ENCODE peak calls at places on chromosomes 4 and X, in ten cellular contexts. One of them, this sample, is unnamed.

GRCh38 chrX:15404712-15405111 is 20.5 kb upstream of the VEGFD start:
- DNase-seq in foreskin fibroblast: peak; percentile 65
- DNase-seq in AG04450: no peak
- DNase-seq in adipocyte: peak; percentile 32
- DNase-seq in psoas muscle: peak; percentile 39
- DNase-seq in neuronal stem cell: no peak
- DNase-seq in right cardiac atrium: no peak
- DNase-seq in cardiac muscle cell: no peak
- DNase-seq in cardiac fibroblast: peak; percentile 73
- DNase-seq in kidney: no peak
- DNase-seq in this sample: peak; percentile 59

GRCh38 chrX:154516655-154517100 is 646 bp upstream of the FAM3A start:
- DNase-seq in foreskin fibroblast: peak; percentile 38
- DNase-seq in AG04450: no peak
- DNase-seq in adipocyte: peak; percentile 66
- DNase-seq in psoas muscle: no peak
- DNase-seq in neuronal stem cell: no peak
- DNase-seq in right cardiac atrium: peak; percentile 66
- DNase-seq in cardiac muscle cell: peak; percentile 79
- DNase-seq in cardiac fibroblast: peak; percentile 92
- DNase-seq in kidney: no peak
- DNase-seq in this sample: peak; percentile 89

GRCh38 chrX:53125506-53125905 is 31.6 kb downstream of the KANTR start:
- DNase-seq in foreskin fibroblast: no peak
- DNase-seq in AG04450: no peak
- DNase-seq in adipocyte: peak; percentile 30
- DNase-seq in psoas muscle: no peak
- DNase-seq in neuronal stem cell: no peak
- DNase-seq in right cardiac atrium: no peak
- DNase-seq in cardiac muscle cell: no peak
- DNase-seq in cardiac fibroblast: no peak
- DNase-seq in kidney: no peak
- DNase-seq in this sample: no peak

GRCh38 chrX:108332281-108332680 is 105.9 kb downstream of the COL4A6 start:
- DNase-seq in foreskin fibroblast: no peak
- DNase-seq in AG04450: no peak
- DNase-seq in adipocyte: no peak
- DNase-seq in psoas muscle: no peak
- DNase-seq in neuronal stem cell: no peak
- DNase-seq in right cardiac atrium: no peak
- DNase-seq in cardiac muscle cell: no peak
- DNase-seq in cardiac fibroblast: no peak
- DNase-seq in kidney: no peak
- DNase-seq in this sample: no peak

GRCh38 chr4:4666693-4667642 is 125.1 kb upstream of the STX18 start:
- DNase-seq in foreskin fibroblast: no peak
- DNase-seq in AG04450: no peak
- DNase-seq in adipocyte: peak; percentile 18
- DNase-seq in psoas muscle: no peak
- DNase-seq in neuronal stem cell: no peak
- DNase-seq in right cardiac atrium: peak; percentile 54
- DNase-seq in cardiac muscle cell: peak; percentile 55
- DNase-seq in cardiac fibroblast: peak; percentile 66
- DNase-seq in kidney: no peak
- DNase-seq in this sample: peak; percentile 37

GRCh38 chrX:71540801-71541545 is 8.1 kb downstream of the OGT start:
- DNase-seq in foreskin fibroblast: no peak
- DNase-seq in AG04450: no peak
- DNase-seq in adipocyte: no peak
- DNase-seq in psoas muscle: no peak
- DNase-seq in neuronal stem cell: no peak
- DNase-seq in right cardiac atrium: no peak
- DNase-seq in cardiac muscle cell: no peak
- DNase-seq in cardiac fibroblast: no peak
- DNase-seq in kidney: no peak
- DNase-seq in this sample: no peak

GRCh38 chrX:81377329-81377728 is 175.4 kb downstream of the SH3BGRL start:
- DNase-seq in foreskin fibroblast: peak; percentile 1
- DNase-seq in AG04450: peak; percentile 1
- DNase-seq in adipocyte: peak; percentile 66
- DNase-seq in psoas muscle: no peak
- DNase-seq in neuronal stem cell: peak; percentile 8
- DNase-seq in right cardiac atrium: no peak
- DNase-seq in cardiac muscle cell: peak; percentile 17
- DNase-seq in cardiac fibroblast: peak; percentile 47
- DNase-seq in kidney: no peak
- DNase-seq in this sample: peak; percentile 53

GRCh38 chr4:38706301-38706700 is 42.3 kb downstream of the KLF3 start:
- DNase-seq in foreskin fibroblast: no peak
- DNase-seq in AG04450: no peak
- DNase-seq in adipocyte: no peak
- DNase-seq in psoas muscle: no peak
- DNase-seq in neuronal stem cell: no peak
- DNase-seq in right cardiac atrium: no peak
- DNase-seq in cardiac muscle cell: no peak
- DNase-seq in cardiac fibroblast: no peak
- DNase-seq in kidney: no peak
- DNase-seq in this sample: no peak

GRCh38 chr4:94758141-94758699 is 465 bp downstream of the BMPR1B start:
- DNase-seq in foreskin fibroblast: peak; percentile 23
- DNase-seq in AG04450: no peak
- DNase-seq in adipocyte: peak; percentile 72
- DNase-seq in psoas muscle: peak; percentile 37
- DNase-seq in neuronal stem cell: peak; percentile 42
- DNase-seq in right cardiac atrium: peak; percentile 73
- DNase-seq in cardiac muscle cell: no peak
- DNase-seq in cardiac fibroblast: peak; percentile 47
- DNase-seq in kidney: peak; percentile 91
- DNase-seq in this sample: no peak

GRCh38 chrX:80432863-80433262 is 12.6 kb downstream of the TENT5D start:
- DNase-seq in foreskin fibroblast: no peak
- DNase-seq in AG04450: no peak
- DNase-seq in adipocyte: no peak
- DNase-seq in psoas muscle: no peak
- DNase-seq in neuronal stem cell: no peak
- DNase-seq in right cardiac atrium: peak; percentile 47
- DNase-seq in cardiac muscle cell: no peak
- DNase-seq in cardiac fibroblast: peak; percentile 44
- DNase-seq in kidney: no peak
- DNase-seq in this sample: peak; percentile 11

GRCh38 chr4:138494931-138495330 is 252.8 kb upstream of the SLC7A11 start:
- DNase-seq in foreskin fibroblast: no peak
- DNase-seq in AG04450: no peak
- DNase-seq in adipocyte: peak; percentile 72
- DNase-seq in psoas muscle: no peak
- DNase-seq in neuronal stem cell: no peak
- DNase-seq in right cardiac atrium: no peak
- DNase-seq in cardiac muscle cell: peak; percentile 16
- DNase-seq in cardiac fibroblast: peak; percentile 49
- DNase-seq in kidney: no peak
- DNase-seq in this sample: peak; percentile 67

GRCh38 chr4:35102111-35102510 is 1142.2 kb downstream of the ARAP2 start:
- DNase-seq in foreskin fibroblast: no peak
- DNase-seq in AG04450: no peak
- DNase-seq in adipocyte: no peak
- DNase-seq in psoas muscle: no peak
- DNase-seq in neuronal stem cell: peak; percentile 46
- DNase-seq in right cardiac atrium: no peak
- DNase-seq in cardiac muscle cell: no peak
- DNase-seq in cardiac fibroblast: no peak
- DNase-seq in kidney: no peak
- DNase-seq in this sample: no peak

GRCh38 chr4:101987623-101988243 is 197.2 kb downstream of the BANK1 start:
- DNase-seq in foreskin fibroblast: no peak
- DNase-seq in AG04450: no peak
- DNase-seq in adipocyte: peak; percentile 42
- DNase-seq in psoas muscle: no peak
- DNase-seq in neuronal stem cell: no peak
- DNase-seq in right cardiac atrium: no peak
- DNase-seq in cardiac muscle cell: peak; percentile 48
- DNase-seq in cardiac fibroblast: no peak
- DNase-seq in kidney: no peak
- DNase-seq in this sample: no peak

GRCh38 chr4:1549638-1550035 is 134.5 kb downstream of the FAM53A start:
- DNase-seq in foreskin fibroblast: no peak
- DNase-seq in AG04450: no peak
- DNase-seq in adipocyte: no peak
- DNase-seq in psoas muscle: peak; percentile 5
- DNase-seq in neuronal stem cell: no peak
- DNase-seq in right cardiac atrium: peak; percentile 37
- DNase-seq in cardiac muscle cell: no peak
- DNase-seq in cardiac fibroblast: no peak
- DNase-seq in kidney: peak; percentile 64
- DNase-seq in this sample: no peak

GRCh38 chr4:1551211-1551610 is 132.9 kb downstream of the FAM53A start:
- DNase-seq in foreskin fibroblast: no peak
- DNase-seq in AG04450: no peak
- DNase-seq in adipocyte: no peak
- DNase-seq in psoas muscle: peak; percentile 11
- DNase-seq in neuronal stem cell: no peak
- DNase-seq in right cardiac atrium: peak; percentile 30
- DNase-seq in cardiac muscle cell: no peak
- DNase-seq in cardiac fibroblast: no peak
- DNase-seq in kidney: peak; percentile 68
- DNase-seq in this sample: no peak

GRCh38 chr4:1550122-1551070 is 133.7 kb downstream of the FAM53A start:
- DNase-seq in foreskin fibroblast: no peak
- DNase-seq in AG04450: no peak
- DNase-seq in adipocyte: no peak
- DNase-seq in psoas muscle: peak; percentile 8
- DNase-seq in neuronal stem cell: no peak
- DNase-seq in right cardiac atrium: peak; percentile 46
- DNase-seq in cardiac muscle cell: no peak
- DNase-seq in cardiac fibroblast: no peak
- DNase-seq in kidney: peak; percentile 59
- DNase-seq in this sample: no peak

GRCh38 chr4:1547131-1547862 is 136.8 kb downstream of the FAM53A start:
- DNase-seq in foreskin fibroblast: no peak
- DNase-seq in AG04450: no peak
- DNase-seq in adipocyte: no peak
- DNase-seq in psoas muscle: peak; percentile 11
- DNase-seq in neuronal stem cell: no peak
- DNase-seq in right cardiac atrium: peak; percentile 41
- DNase-seq in cardiac muscle cell: peak; percentile 54
- DNase-seq in cardiac fibroblast: peak; percentile 10
- DNase-seq in kidney: peak; percentile 54
- DNase-seq in this sample: no peak

GRCh38 chr4:1547863-1548637 is 136.1 kb downstream of the FAM53A start:
- DNase-seq in foreskin fibroblast: no peak
- DNase-seq in AG04450: no peak
- DNase-seq in adipocyte: no peak
- DNase-seq in psoas muscle: peak; percentile 58
- DNase-seq in neuronal stem cell: no peak
- DNase-seq in right cardiac atrium: peak; percentile 90
- DNase-seq in cardiac muscle cell: no peak
- DNase-seq in cardiac fibroblast: peak; percentile 60
- DNase-seq in kidney: peak; percentile 85
- DNase-seq in this sample: peak; percentile 54
- H3K4me3 ChIP-seq in foreskin fibroblast: no peak overlapping the region
- H3K4me3 ChIP-seq in AG04450: no peak overlapping the region
- H3K4me3 ChIP-seq in adipocyte: peak overlapping the region; percentile 37
- H3K4me3 ChIP-seq in psoas muscle: peak overlapping the region; percentile 57
- H3K4me3 ChIP-seq in neuronal stem cell: no peak overlapping the region
- H3K4me3 ChIP-seq in right cardiac atrium: peak overlapping the region; percentile 2
- H3K4me3 ChIP-seq in cardiac muscle cell: no peak overlapping the region
- H3K4me3 ChIP-seq in cardiac fibroblast: no peak overlapping the region
- H3K4me3 ChIP-seq in kidney: peak overlapping the region; percentile 28
- H3K4me3 ChIP-seq in this sample: no peak overlapping the region

GRCh38 chr4:145486603-145487002 is 5.0 kb downstream of the SMAD1 start:
- DNase-seq in foreskin fibroblast: no peak
- DNase-seq in AG04450: no peak
- DNase-seq in adipocyte: no peak
- DNase-seq in psoas muscle: no peak
- DNase-seq in neuronal stem cell: no peak
- DNase-seq in right cardiac atrium: no peak
- DNase-seq in cardiac muscle cell: no peak
- DNase-seq in cardiac fibroblast: no peak
- DNase-seq in kidney: no peak
- DNase-seq in this sample: no peak

GRCh38 chr4:145482209-145483021 is 762 bp downstream of the SMAD1 start:
- DNase-seq in foreskin fibroblast: peak; percentile 63
- DNase-seq in AG04450: peak; percentile 75
- DNase-seq in adipocyte: peak; percentile 90
- DNase-seq in psoas muscle: peak; percentile 55
- DNase-seq in neuronal stem cell: peak; percentile 46
- DNase-seq in right cardiac atrium: peak; percentile 75
- DNase-seq in cardiac muscle cell: peak; percentile 77
- DNase-seq in cardiac fibroblast: peak; percentile 69
- DNase-seq in kidney: peak; percentile 81
- DNase-seq in this sample: peak; percentile 80

GRCh38 chr4:145481942-145482208 is 222 bp downstream of the SMAD1 start:
- DNase-seq in foreskin fibroblast: no peak
- DNase-seq in AG04450: no peak
- DNase-seq in adipocyte: no peak
- DNase-seq in psoas muscle: no peak
- DNase-seq in neuronal stem cell: no peak
- DNase-seq in right cardiac atrium: no peak
- DNase-seq in cardiac muscle cell: no peak
- DNase-seq in cardiac fibroblast: no peak
- DNase-seq in kidney: no peak
- DNase-seq in this sample: no peak

GRCh38 chr4:145485120-145485519 is 3.5 kb downstream of the SMAD1 start:
- DNase-seq in foreskin fibroblast: no peak
- DNase-seq in AG04450: no peak
- DNase-seq in adipocyte: no peak
- DNase-seq in psoas muscle: no peak
- DNase-seq in neuronal stem cell: no peak
- DNase-seq in right cardiac atrium: no peak
- DNase-seq in cardiac muscle cell: no peak
- DNase-seq in cardiac fibroblast: no peak
- DNase-seq in kidney: no peak
- DNase-seq in this sample: no peak

GRCh38 chr4:145484240-145484846 is 2.7 kb downstream of the SMAD1 start:
- DNase-seq in foreskin fibroblast: no peak
- DNase-seq in AG04450: no peak
- DNase-seq in adipocyte: no peak
- DNase-seq in psoas muscle: no peak
- DNase-seq in neuronal stem cell: no peak
- DNase-seq in right cardiac atrium: no peak
- DNase-seq in cardiac muscle cell: no peak
- DNase-seq in cardiac fibroblast: no peak
- DNase-seq in kidney: no peak
- DNase-seq in this sample: no peak
- H3K4me3 ChIP-seq in foreskin fibroblast: no peak overlapping the region
- H3K4me3 ChIP-seq in AG04450: peak overlapping the region; percentile 34
- H3K4me3 ChIP-seq in adipocyte: no peak overlapping the region
- H3K4me3 ChIP-seq in psoas muscle: peak overlapping the region; percentile 98
- H3K4me3 ChIP-seq in neuronal stem cell: no peak overlapping the region
- H3K4me3 ChIP-seq in right cardiac atrium: no peak overlapping the region
- H3K4me3 ChIP-seq in cardiac muscle cell: no peak overlapping the region
- H3K4me3 ChIP-seq in cardiac fibroblast: no peak overlapping the region
- H3K4me3 ChIP-seq in kidney: peak overlapping the region; percentile 6
- H3K4me3 ChIP-seq in this sample: peak overlapping the region; percentile 75

GRCh38 chrX:39613508-39613921 is 484.2 kb downstream of the BCOR start:
- DNase-seq in foreskin fibroblast: no peak
- DNase-seq in AG04450: no peak
- DNase-seq in adipocyte: peak; percentile 3
- DNase-seq in psoas muscle: peak; percentile 27
- DNase-seq in neuronal stem cell: peak; percentile 21
- DNase-seq in right cardiac atrium: peak; percentile 68
- DNase-seq in cardiac muscle cell: peak; percentile 22
- DNase-seq in cardiac fibroblast: peak; percentile 21
- DNase-seq in kidney: peak; percentile 87
- DNase-seq in this sample: peak; percentile 10
- H3K4me3 ChIP-seq in foreskin fibroblast: no peak overlapping the region
- H3K4me3 ChIP-seq in AG04450: no peak overlapping the region
- H3K4me3 ChIP-seq in adipocyte: no peak overlapping the region
- H3K4me3 ChIP-seq in psoas muscle: peak overlapping the region; percentile 54
- H3K4me3 ChIP-seq in neuronal stem cell: no peak overlapping the region
- H3K4me3 ChIP-seq in right cardiac atrium: peak overlapping the region; percentile 42
- H3K4me3 ChIP-seq in cardiac muscle cell: peak overlapping the region; percentile 35
- H3K4me3 ChIP-seq in cardiac fibroblast: no peak overlapping the region
- H3K4me3 ChIP-seq in kidney: no peak overlapping the region
- H3K4me3 ChIP-seq in this sample: no peak overlapping the region

GRCh38 chr4:156945532-156945931 is 26.1 kb downstream of the PDGFC start:
- DNase-seq in foreskin fibroblast: no peak
- DNase-seq in AG04450: no peak
- DNase-seq in adipocyte: peak; percentile 42
- DNase-seq in psoas muscle: no peak
- DNase-seq in neuronal stem cell: no peak
- DNase-seq in right cardiac atrium: no peak
- DNase-seq in cardiac muscle cell: no peak
- DNase-seq in cardiac fibroblast: no peak
- DNase-seq in kidney: no peak
- DNase-seq in this sample: no peak
- H3K4me3 ChIP-seq in foreskin fibroblast: no peak overlapping the region
- H3K4me3 ChIP-seq in AG04450: no peak overlapping the region
- H3K4me3 ChIP-seq in adipocyte: peak overlapping the region; percentile 55
- H3K4me3 ChIP-seq in psoas muscle: no peak overlapping the region
- H3K4me3 ChIP-seq in neuronal stem cell: no peak overlapping the region
- H3K4me3 ChIP-seq in right cardiac atrium: no peak overlapping the region
- H3K4me3 ChIP-seq in cardiac muscle cell: no peak overlapping the region
- H3K4me3 ChIP-seq in cardiac fibroblast: peak overlapping the region; percentile 4
- H3K4me3 ChIP-seq in kidney: no peak overlapping the region
- H3K4me3 ChIP-seq in this sample: no peak overlapping the region

This sample was measured in fibroblast of pulmonary artery.